ENCODE peak calls at places on chromosome 2, in seven cellular contexts. One of them, this sample, is unnamed.

GRCh38 chr2:97900806-97901205 is 94.9 kb downstream of the TMEM131 start:
- DNase-seq in caudate nucleus: no peak
- DNase-seq in amniotic epithelial cell: peak
- DNase-seq in AG10803: no peak
- DNase-seq in T-helper 2 cell: no peak
- DNase-seq in NT2/D1: no peak
- DNase-seq in cerebellum: no peak
- DNase-seq in this sample: no peak

GRCh38 chr2:19474128-19474527 is 115.7 kb upstream of the OSR1 start:
- DNase-seq in T-helper 2 cell: peak
- DNase-seq in AG10803: peak
- DNase-seq in caudate nucleus: no peak
- DNase-seq in cerebellum: no peak
- DNase-seq in NT2/D1: no peak
- DNase-seq in amniotic epithelial cell: peak
- DNase-seq in this sample: peak

GRCh38 chr2:10447300-10448207 is 573 bp downstream of the ODC1 start:
- DNase-seq in amniotic epithelial cell: peak
- DNase-seq in NT2/D1: peak
- DNase-seq in cerebellum: peak
- DNase-seq in T-helper 2 cell: no peak
- DNase-seq in AG10803: peak
- DNase-seq in caudate nucleus: no peak
- DNase-seq in this sample: peak

GRCh38 chr2:238113611-238114010 is 13.5 kb downstream of the ESPNL start:
- DNase-seq in T-helper 2 cell: no peak
- DNase-seq in caudate nucleus: no peak
- DNase-seq in NT2/D1: no peak
- DNase-seq in amniotic epithelial cell: no peak
- DNase-seq in cerebellum: no peak
- DNase-seq in AG10803: no peak
- DNase-seq in this sample: no peak

GRCh38 chr2:3470166-3470651 is 49.1 kb downstream of the ADI1 start:
- DNase-seq in cerebellum: peak
- DNase-seq in AG10803: peak
- DNase-seq in amniotic epithelial cell: peak
- DNase-seq in T-helper 2 cell: no peak
- DNase-seq in NT2/D1: no peak
- DNase-seq in caudate nucleus: no peak
- DNase-seq in this sample: peak

GRCh38 chr2:127669056-127669455 is 6.3 kb downstream of the LIMS2 start:
- DNase-seq in T-helper 2 cell: no peak
- DNase-seq in AG10803: peak
- DNase-seq in cerebellum: no peak
- DNase-seq in amniotic epithelial cell: no peak
- DNase-seq in NT2/D1: no peak
- DNase-seq in caudate nucleus: no peak
- DNase-seq in this sample: no peak

GRCh38 chr2:48728295-48728694 is 27.2 kb downstream of the LHCGR start:
- DNase-seq in cerebellum: no peak
- DNase-seq in caudate nucleus: no peak
- DNase-seq in NT2/D1: no peak
- DNase-seq in AG10803: no peak
- DNase-seq in T-helper 2 cell: no peak
- DNase-seq in amniotic epithelial cell: no peak
- DNase-seq in this sample: no peak

GRCh38 chr2:152320166-152320565 is 14.8 kb upstream of the FMNL2 start:
- DNase-seq in T-helper 2 cell: no peak
- DNase-seq in NT2/D1: no peak
- DNase-seq in AG10803: peak
- DNase-seq in cerebellum: no peak
- DNase-seq in caudate nucleus: no peak
- DNase-seq in amniotic epithelial cell: peak
- DNase-seq in this sample: no peak

This sample was measured in HFFc6.